ENCODE peak calls at places on chromosomes 1 and 21, in six cellular contexts. T is CD8-positive, alpha-beta T cell; Z is PC-9; J is SJCRH30; M is testis; V is psoas muscle. N is an unnamed sample.

GRCh38 chr1:227192163-227192562 is 126.1 kb downstream of the CDC42BPA start:
- DNase-seq in T (no peak), Z (no peak), J (peak; percentile 16), M (no peak), V (peak; percentile 56), N (no peak)

GRCh38 chr1:206556047-206556747 is 48.9 kb downstream of the RASSF5 start:
- DNase-seq in T (no peak), Z (no peak), J (no peak), M (no peak), V (no peak), N (no peak)

GRCh38 chr1:87134061-87134460 is 194.6 kb upstream of the LMO4 start:
- DNase-seq in T (no peak), Z (no peak), J (no peak), M (no peak), V (no peak), N (no peak)

GRCh38 chr21:24456358-24456757 is 1150.9 kb downstream of the MRPL39 start:
- DNase-seq in T (no peak), Z (no peak), J (no peak), M (no peak), V (no peak), N (no peak)

GRCh38 chr1:162335126-162335525 is 41.5 kb downstream of the SPATA46 start:
- DNase-seq in T (no peak), Z (no peak), J (no peak), M (no peak), V (no peak), N (no peak)

GRCh38 chr1:115539736-115540135 is 102.0 kb upstream of the VANGL1 start:
- DNase-seq in T (no peak), Z (no peak), J (no peak), M (no peak), V (no peak), N (no peak)

GRCh38 chr1:98739762-98740161 is 78.2 kb downstream of the SNX7 start:
- DNase-seq in T (no peak), Z (peak; percentile 32), J (no peak), M (no peak), V (no peak), N (no peak)

GRCh38 chr1:32892368-32893197 is 6.3 kb downstream of the HPCA start:
- DNase-seq in T (no peak), Z (no peak), J (no peak), M (peak; percentile 61), V (no peak), N (peak; percentile 57)

GRCh38 chr1:26046313-26047031 is 554 bp upstream of the SLC30A2 start:
- DNase-seq in T (no peak), Z (no peak), J (no peak), M (no peak), V (no peak), N (no peak)

GRCh38 chr1:51952638-51953037 is 37.9 kb downstream of the RAB3B start:
- DNase-seq in T (no peak), Z (no peak), J (no peak), M (no peak), V (no peak), N (no peak)

DNA sequence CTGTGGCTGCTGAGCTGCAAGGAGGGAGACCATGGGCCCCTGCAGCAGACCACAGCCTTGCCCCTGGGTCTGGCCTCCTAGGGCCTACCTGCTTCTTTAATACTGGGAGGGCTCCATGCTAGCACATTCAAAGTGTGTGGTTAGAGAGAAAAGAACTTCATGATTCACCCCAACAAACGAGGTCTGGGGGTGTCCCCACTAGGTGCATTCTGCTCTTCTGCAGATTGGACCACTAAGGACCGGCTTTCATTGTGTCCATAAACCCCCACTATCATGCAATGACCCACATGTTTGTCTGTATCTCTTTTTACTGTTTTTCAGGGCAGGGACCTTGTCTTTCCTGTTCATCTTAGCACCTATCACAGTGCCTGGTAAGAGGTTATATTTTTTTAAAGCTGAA is 185.4 kb downstream of the OMA1 start:
- DNase-seq in T (no peak), Z (no peak), J (no peak), M (no peak), V (no peak), N (no peak)
- H3K27me3 ChIP-seq in T (no peaks in the 10 kb centered on the region), Z (no peaks in the 10 kb centered on the region), J (peaks cover 5% of the 10 kb centered on the region), M (no peaks in the 10 kb centered on the region), V (no peaks in the 10 kb centered on the region), N (no peaks in the 10 kb centered on the region)

GRCh38 chr1:169129109-169129789 is 22.8 kb downstream of the ATP1B1 start:
- DNase-seq in T (no peak), Z (no peak), J (no peak), M (no peak), V (no peak), N (no peak)
- H3K36me3 ChIP-seq in T (no peaks in the 10 kb centered on the region), Z (peaks cover 73% of the 10 kb centered on the region), J (peaks cover 34% of the 10 kb centered on the region), M (peaks cover 6% of the 10 kb centered on the region), V (peaks cover 7% of the 10 kb centered on the region), N (peaks cover 91% of the 10 kb centered on the region)

GRCh38 chr1:158724442-158724841 is 3.9 kb upstream of the OR6K3 start:
- DNase-seq in T (no peak), Z (no peak), J (no peak), M (no peak), V (no peak), N (no peak)
- H3K27me3 ChIP-seq in T (peaks cover 3% of the 10 kb centered on the region), Z (no peaks in the 10 kb centered on the region), J (no peaks in the 10 kb centered on the region), M (no peaks in the 10 kb centered on the region), V (no peaks in the 10 kb centered on the region), N (no peaks in the 10 kb centered on the region)

GRCh38 chr21:42520628-42521253 is 7.1 kb downstream of the SLC37A1 start:
- DNase-seq in T (no peak), Z (no peak), J (no peak), M (no peak), V (no peak), N (peak; percentile 77)

GRCh38 chr21:42515708-42516502 is 2.3 kb downstream of the SLC37A1 start:
- DNase-seq in T (no peak), Z (peak; percentile 93), J (no peak), M (no peak), V (no peak), N (no peak)

GRCh38 chr21:42521384-42521783 is 7.7 kb downstream of the SLC37A1 start:
- DNase-seq in T (no peak), Z (no peak), J (no peak), M (no peak), V (no peak), N (no peak)

GRCh38 chr21:42518216-42518615 is 4.6 kb downstream of the SLC37A1 start:
- DNase-seq in T (no peak), Z (peak; percentile 93), J (peak; percentile 25), M (no peak), V (no peak), N (no peak)

GRCh38 chr21:42518626-42519025 is 5.0 kb downstream of the SLC37A1 start:
- DNase-seq in T (no peak), Z (no peak), J (no peak), M (no peak), V (no peak), N (no peak)
- H3K36me3 ChIP-seq in T (peaks cover 6% of the 10 kb centered on the region), Z (peaks cover 13% of the 10 kb centered on the region), J (no peaks in the 10 kb centered on the region), M (no peaks in the 10 kb centered on the region), V (peaks cover 6% of the 10 kb centered on the region), N (no peaks in the 10 kb centered on the region)

DNA sequence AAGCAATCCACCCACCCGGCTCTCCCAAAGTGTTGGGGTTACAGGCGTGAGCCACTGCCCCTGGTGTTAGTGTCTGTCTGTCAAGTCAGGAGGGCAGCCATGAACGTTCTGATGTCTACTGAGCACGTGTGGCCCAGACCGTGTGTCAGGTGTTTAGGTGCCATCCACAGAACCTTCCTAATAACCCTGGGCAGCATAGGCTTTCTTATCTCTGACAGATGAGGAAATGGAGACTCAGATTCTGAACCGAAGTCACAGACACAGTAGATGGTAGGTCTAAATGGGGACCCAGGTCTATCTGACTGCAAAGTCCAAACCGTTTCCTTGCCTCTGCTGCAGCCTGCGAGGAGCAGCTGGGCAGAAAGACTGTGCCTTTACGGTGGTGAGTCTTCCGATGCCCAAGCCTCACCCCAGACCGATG is 622 bp upstream of the IL6R start:
- DNase-seq in T (no peak), Z (no peak), J (no peak), M (no peak), V (no peak), N (no peak)
- H3K27me3 ChIP-seq in T (no peaks in the 10 kb centered on the region), Z (peaks cover 5% of the 10 kb centered on the region), J (peaks cover 11% of the 10 kb centered on the region), M (no peaks in the 10 kb centered on the region), V (no peaks in the 10 kb centered on the region), N (peaks cover 29% of the 10 kb centered on the region)